ENCODE peak calls at places on chromosomes 12 and 14, in four cellular contexts. G, R, T and D are unnamed samples.

GRCh38 chr14:53888535-53889386 is 67.9 kb downstream of the BMP4 start:
- DNase-seq in G (no peak), R (no peak), T (no peak), D (no peak)

GRCh38 chr14:75470238-75470797 is 42.5 kb downstream of the JDP2 start:
- DNase-seq in G (no peak), R (peak; percentile 48), T (no peak), D (no peak)

GRCh38 chr14:69852897-69853296 is 26.3 kb upstream of the SMOC1 start:
- DNase-seq in G (no peak), R (no peak), T (no peak), D (no peak)

GRCh38 chr12:125216720-125217119 is 151.5 kb downstream of the AACS start:
- DNase-seq in G (no peak), R (no peak), T (no peak), D (no peak)

GRCh38 chr12:116520801-116521471 is 38.2 kb upstream of the MAP1LC3B2 start:
- DNase-seq in G (no peak), R (no peak), T (no peak), D (peak; percentile 43)

GRCh38 chr12:111773801-111774551 is 7.2 kb downstream of the ALDH2 start:
- DNase-seq in G (peak; percentile 64), R (peak; percentile 54), T (peak; percentile 97), D (no peak)

GRCh38 chr12:1934831-1935230 is 16.4 kb upstream of the CACNA2D4 start:
- DNase-seq in G (no peak), R (no peak), T (no peak), D (no peak)

GRCh38 chr14:59969319-59969718 is 49.4 kb downstream of the LRRC9 start:
- DNase-seq in G (peak; percentile 10), R (no peak), T (no peak), D (no peak)

GRCh38 chr14:61225304-61225703 is 55.8 kb downstream of the TMEM30B start:
- DNase-seq in G (no peak), R (no peak), T (no peak), D (no peak)

GRCh38 chr14:47511829-47512228 is 163.6 kb downstream of the MDGA2 start:
- DNase-seq in G (no peak), R (no peak), T (no peak), D (no peak)

GRCh38 chr12:107684029-107684790 is 1.4 kb upstream of the PWP1 start:
- DNase-seq in G (no peak), R (no peak), T (no peak), D (no peak)

GRCh38 chr14:103073876-103074698 is 9.9 kb upstream of the LBHD2 start:
- DNase-seq in G (no peak), R (peak; percentile 70), T (no peak), D (no peak)

GRCh38 chr12:55515696-55516095 is 23.5 kb downstream of the OR6C68 start:
- DNase-seq in G (no peak), R (no peak), T (no peak), D (peak; percentile 8)

GRCh38 chr12:116492703-116493324 is 66.4 kb upstream of the MAP1LC3B2 start:
- DNase-seq in G (peak; percentile 50), R (no peak), T (peak; percentile 67), D (peak; percentile 88)

GRCh38 chr12:53791735-53792326 is 40.1 kb upstream of the CISTR start:
- DNase-seq in G (no peak), R (peak; percentile 17), T (no peak), D (peak; percentile 45)

GRCh38 chr12:128969480-128970055 is 116.3 kb downstream of the GLT1D1 start:
- DNase-seq in G (peak; percentile 5), R (peak; percentile 76), T (no peak), D (peak; percentile 79)

GRCh38 chr12:106583578-106584103 is 837 bp downstream of the RFX4 start:
- DNase-seq in G (no peak), R (peak; percentile 37), T (no peak), D (no peak)

GRCh38 chr14:75985618-75986438 is at the start of gene IFT43:
- DNase-seq in G (peak; percentile 77), R (peak; percentile 92), T (no peak), D (peak; percentile 80)

GRCh38 chr12:56257491-56258067 is 605 bp downstream of the ANKRD52 start:
- DNase-seq in G (peak; percentile 67), R (no peak), T (no peak), D (peak; percentile 84)

GRCh38 chr12:49201595-49202295 is 12.9 kb upstream of the TUBA1A start:
- DNase-seq in G (no peak), R (no peak), T (no peak), D (peak; percentile 94)

GRCh38 chr14:32458720-32459119 is 129.6 kb downstream of the AKAP6 start:
- DNase-seq in G (no peak), R (no peak), T (no peak), D (no peak)

GRCh38 chr12:78403136-78403535 is 461.4 kb upstream of the SYT1 start:
- DNase-seq in G (peak; percentile 3), R (no peak), T (peak; percentile 60), D (no peak)

GRCh38 chr12:123714302-123714627 is 2.1 kb downstream of the ATP6V0A2 start:
- DNase-seq in G (no peak), R (peak; percentile 55), T (no peak), D (peak; percentile 23)

GRCh38 chr12:49636979-49637378 is 13.6 kb downstream of the PRPF40B start:
- DNase-seq in G (no peak), R (peak; percentile 84), T (peak; percentile 15), D (peak; percentile 88)

GRCh38 chr12:41189395-41190251 is 1.5 kb downstream of the PDZRN4 start:
- DNase-seq in G (no peak), R (no peak), T (no peak), D (peak; percentile 23)

GRCh38 chr12:3421191-3421590 is 69.8 kb upstream of the PRMT8 start:
- DNase-seq in G (no peak), R (no peak), T (no peak), D (no peak)

GRCh38 chr12:107736914-107737313 is 24.0 kb downstream of the PRDM4 start:
- DNase-seq in G (no peak), R (peak; percentile 70), T (no peak), D (no peak)